ENCODE peak calls at places on chromosome 14, in six cellular contexts. J is A673, P is uterus, V is cardiac muscle cell, H is astrocyte, R is upper lobe of left lung. C is an unnamed sample.

GRCh38 chr14:52852810-52853521 is 61.6 kb upstream of the GNPNAT1 start:
- DNase-seq in R (no peak), J (peak), V (no peak), P (no peak), H (no peak), C (no peak)

GRCh38 chr14:41925409-41925808 is 318.7 kb downstream of the LRFN5 start:
- DNase-seq in P (no peak), V (peak), J (peak), R (no peak), H (no peak), C (peak)

GRCh38 chr14:45526715-45527549 is 273.9 kb upstream of the MIS18BP1 start:
- DNase-seq in R (peak), H (no peak), J (peak), P (no peak), V (peak), C (peak)

GRCh38 chr14:100305446-100306255 is 593 bp downstream of the SLC25A29 start:
- DNase-seq in P (peak), V (no peak), J (peak), H (no peak), R (peak), C (peak)

GRCh38 chr14:105843444-105844046 is 317.2 kb downstream of the TMEM121 start:
- DNase-seq in R (no peak), H (no peak), J (no peak), V (no peak), P (no peak), C (peak)

GRCh38 chr14:63473194-63473788 is 69.9 kb downstream of the PPP2R5E start:
- DNase-seq in J (peak), R (no peak), V (no peak), P (no peak), H (no peak), C (no peak)

GRCh38 chr14:105507247-105507646 is 16.2 kb downstream of the TEDC1 start:
- DNase-seq in R (no peak), P (no peak), J (no peak), V (no peak), H (no peak), C (no peak)

GRCh38 chr14:93859957-93860356 is 67.2 kb upstream of the FAM181A start:
- DNase-seq in V (no peak), P (no peak), J (peak), H (no peak), R (no peak), C (no peak)

GRCh38 chr14:92497391-92497790 is 16.2 kb upstream of the RIN3 start:
- DNase-seq in P (no peak), V (no peak), R (no peak), J (no peak), H (no peak), C (peak)

GRCh38 chr14:92511472-92512247 is 1.9 kb upstream of the RIN3 start:
- DNase-seq in R (no peak), V (no peak), H (peak), J (peak), P (peak), C (peak)

GRCh38 chr14:69094481-69094880 is 58.4 kb downstream of the DCAF5 start:
- DNase-seq in V (no peak), J (no peak), H (peak), R (no peak), P (no peak), C (no peak)

GRCh38 chr14:24376448-24377070 is 8.6 kb downstream of the NFATC4 start:
- DNase-seq in P (no peak), R (no peak), H (no peak), V (no peak), J (no peak), C (peak)

GRCh38 chr14:82855912-82856381 is 1322.3 kb upstream of the SEL1L start:
- DNase-seq in R (no peak), J (peak), H (peak), V (peak), P (no peak), C (no peak)

GRCh38 chr14:90444077-90444696 is 47.4 kb downstream of the CALM1 start:
- DNase-seq in V (no peak), H (no peak), J (peak), P (no peak), R (no peak), C (no peak)

GRCh38 chr14:96265387-96265786 is 9.4 kb downstream of the BDKRB1 start:
- DNase-seq in R (no peak), V (no peak), H (no peak), J (peak), P (no peak), C (no peak)

GRCh38 chr14:59961518-59962062 is 41.6 kb downstream of the LRRC9 start:
- DNase-seq in R (no peak), P (no peak), J (no peak), H (no peak), V (no peak), C (no peak)

GRCh38 chr14:93894992-93895391 is 32.2 kb upstream of the FAM181A start:
- DNase-seq in R (no peak), J (peak), P (no peak), V (no peak), H (no peak), C (peak)

GRCh38 chr14:69886843-69887242 is 7.6 kb downstream of the SMOC1 start:
- DNase-seq in J (no peak), P (no peak), R (no peak), H (peak), V (no peak), C (no peak)

GRCh38 chr14:65044596-65044959 is 57.7 kb downstream of the MAX start:
- DNase-seq in J (no peak), R (no peak), P (no peak), V (no peak), H (no peak), C (no peak)

GRCh38 chr14:68462683-68463082 is 330.2 kb downstream of the ZFP36L1 start:
- DNase-seq in P (no peak), R (no peak), V (no peak), J (no peak), H (no peak), C (no peak)

GRCh38 chr14:42424501-42424900 is 817.8 kb downstream of the LRFN5 start:
- DNase-seq in V (no peak), P (no peak), J (no peak), H (no peak), R (no peak), C (no peak)

GRCh38 chr14:72318648-72319047 is 386.4 kb downstream of the RGS6 start:
- DNase-seq in H (no peak), R (no peak), P (no peak), V (no peak), J (no peak), C (no peak)

GRCh38 chr14:69945905-69946304 is 66.7 kb downstream of the SMOC1 start:
- DNase-seq in R (no peak), V (no peak), H (no peak), P (no peak), J (no peak), C (no peak)

GRCh38 chr14:104011824-104012517 is 69.6 kb upstream of the RD3L start:
- DNase-seq in J (no peak), V (peak), R (no peak), P (no peak), H (no peak), C (no peak)

GRCh38 chr14:42550282-42550681 is 943.6 kb downstream of the LRFN5 start:
- DNase-seq in J (no peak), P (no peak), R (no peak), H (no peak), V (no peak), C (no peak)

GRCh38 chr14:89973234-89973823 is 17.6 kb downstream of the TDP1 start:
- DNase-seq in P (peak), V (peak), H (peak), R (no peak), J (peak), C (peak)

GRCh38 chr14:79091381-79091963 is 921.3 kb downstream of the NRXN3 start:
- DNase-seq in P (no peak), J (no peak), R (no peak), H (no peak), V (no peak), C (peak)
- TF ChIP-seq CTCF in P (no peak), J (no peak), R (no peak), H (no peak), V (no peak), C (peak)

GRCh38 chr14:47195582-47195981 is 479.8 kb downstream of the MDGA2 start:
- DNase-seq in J (no peak), H (no peak), R (no peak), P (no peak), V (no peak), C (no peak)
- H3K27ac ChIP-seq in J (no peak), H (no peak), R (no peak), P (no peak), V (no peak), C (no peak)

GRCh38 chr14:32530800-32531199 is 201.7 kb downstream of the AKAP6 start:
- DNase-seq in J (no peak), P (no peak), H (no peak), V (no peak), R (no peak), C (no peak)

GRCh38 chr14:32531942-32532341 is 202.8 kb downstream of the AKAP6 start:
- DNase-seq in R (no peak), H (no peak), P (no peak), J (no peak), V (no peak), C (no peak)

GRCh38 chr14:32534145-32534544 is 205.0 kb downstream of the AKAP6 start:
- DNase-seq in P (no peak), J (no peak), V (no peak), R (no peak), H (no peak), C (no peak)

GRCh38 chr14:32537166-32537565 is 208.1 kb downstream of the AKAP6 start:
- DNase-seq in R (no peak), J (no peak), H (no peak), V (no peak), P (no peak), C (no peak)

DNA sequence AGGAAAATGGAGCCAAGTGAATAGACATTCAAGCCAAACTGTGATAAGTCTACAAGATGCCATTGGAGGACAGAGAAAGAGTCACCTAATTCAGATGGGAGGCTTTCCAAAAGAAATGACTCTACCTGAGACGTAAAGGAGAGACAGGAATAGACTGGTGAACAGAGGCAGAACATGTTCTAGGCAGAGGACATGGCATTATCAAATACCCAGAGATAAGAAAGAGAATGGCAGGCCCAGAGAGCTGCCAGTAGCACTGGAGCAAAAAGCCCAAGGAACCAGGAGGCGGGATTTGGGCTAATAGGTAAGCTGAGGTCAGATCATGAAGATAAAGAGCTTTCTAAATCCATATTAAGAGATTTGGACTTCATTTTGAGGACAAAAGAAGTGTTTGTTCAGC is 207.1 kb downstream of the AKAP6 start:
- DNase-seq in V (no peak), H (no peak), P (no peak), R (no peak), J (no peak), C (no peak)
- TF ChIP-seq CTCF in V (no peak), H (no peak), P (no peak), R (no peak), J (no peak), C (no peak)

GRCh38 chr14:32312010-32312331 is 17.1 kb upstream of the AKAP6 start:
- DNase-seq in P (no peak), V (no peak), R (no peak), J (no peak), H (no peak), C (no peak)
- H3K27ac ChIP-seq in P (no peak), V (no peak), R (no peak), J (no peak), H (no peak), C (no peak)